ENCODE peak calls at places on chromosomes 3 and 15, in six cellular contexts. J, G, M, C, N and S are unnamed samples. For H3K4me1, the result is how much of the 10 kb centered on the place peaks cover.

GRCh38 chr3:107217161-107217560 is 160.1 kb upstream of the CCDC54 start:
- DNase-seq in G (no peak), N (no peak), C (no peak), M (no peak), J (no peak), S (no peak)

GRCh38 chr15:80710635-80711553 is 15.8 kb downstream of the ABHD17C start:
- DNase-seq in M (no peak), C (no peak), J (no peak), G (no peak), N (no peak), S (no peak)

GRCh38 chr3:194247350-194247740 is 103.8 kb downstream of the CPN2 start:
- DNase-seq in N (no peak), C (no peak), G (no peak), J (no peak), M (no peak), S (no peak)

GRCh38 chr3:72255736-72256559 is 471.0 kb upstream of the PROK2 start:
- DNase-seq in M (no peak), J (peak), G (no peak), N (peak), C (peak), S (peak)

GRCh38 chr15:66661432-66662096 is 40.5 kb upstream of the SMAD6 start:
- DNase-seq in G (peak), M (no peak), J (no peak), C (peak), N (peak), S (no peak)

GRCh38 chr3:99439892-99440291 is 198.5 kb upstream of the COL8A1 start:
- DNase-seq in G (no peak), J (no peak), C (no peak), N (no peak), M (peak), S (no peak)

GRCh38 chr15:64246364-64247189 is 83.8 kb upstream of the PPIB start:
- DNase-seq in J (no peak), N (no peak), M (no peak), G (no peak), C (no peak), S (no peak)

GRCh38 chr3:127036209-127037020 is 53.5 kb downstream of the PLXNA1 start:
- DNase-seq in J (no peak), C (peak), M (no peak), N (peak), G (no peak), S (peak)

GRCh38 chr15:35293353-35294130 is 208.4 kb upstream of the NANOGP8 start:
- DNase-seq in M (no peak), N (no peak), C (no peak), J (no peak), G (no peak), S (no peak)

GRCh38 chr3:48423883-48424695 is 5.8 kb downstream of the PLXNB1 start:
- DNase-seq in J (no peak), C (no peak), M (no peak), N (no peak), G (no peak), S (no peak)

GRCh38 chr15:70741677-70742293 is 21.6 kb downstream of the UACA start:
- DNase-seq in G (no peak), N (no peak), C (no peak), M (no peak), J (no peak), S (no peak)

GRCh38 chr3:43919067-43919466 is 228.3 kb downstream of the ABHD5 start:
- DNase-seq in G (no peak), N (no peak), J (no peak), M (no peak), C (no peak), S (no peak)

GRCh38 chr15:31977812-31978662 is 52.3 kb upstream of the CHRNA7 start:
- DNase-seq in G (peak), N (no peak), J (peak), C (peak), M (peak), S (no peak)

GRCh38 chr3:27900316-27900715 is 178.2 kb upstream of the EOMES start:
- DNase-seq in M (no peak), J (no peak), N (no peak), G (no peak), C (no peak), S (no peak)

DNA sequence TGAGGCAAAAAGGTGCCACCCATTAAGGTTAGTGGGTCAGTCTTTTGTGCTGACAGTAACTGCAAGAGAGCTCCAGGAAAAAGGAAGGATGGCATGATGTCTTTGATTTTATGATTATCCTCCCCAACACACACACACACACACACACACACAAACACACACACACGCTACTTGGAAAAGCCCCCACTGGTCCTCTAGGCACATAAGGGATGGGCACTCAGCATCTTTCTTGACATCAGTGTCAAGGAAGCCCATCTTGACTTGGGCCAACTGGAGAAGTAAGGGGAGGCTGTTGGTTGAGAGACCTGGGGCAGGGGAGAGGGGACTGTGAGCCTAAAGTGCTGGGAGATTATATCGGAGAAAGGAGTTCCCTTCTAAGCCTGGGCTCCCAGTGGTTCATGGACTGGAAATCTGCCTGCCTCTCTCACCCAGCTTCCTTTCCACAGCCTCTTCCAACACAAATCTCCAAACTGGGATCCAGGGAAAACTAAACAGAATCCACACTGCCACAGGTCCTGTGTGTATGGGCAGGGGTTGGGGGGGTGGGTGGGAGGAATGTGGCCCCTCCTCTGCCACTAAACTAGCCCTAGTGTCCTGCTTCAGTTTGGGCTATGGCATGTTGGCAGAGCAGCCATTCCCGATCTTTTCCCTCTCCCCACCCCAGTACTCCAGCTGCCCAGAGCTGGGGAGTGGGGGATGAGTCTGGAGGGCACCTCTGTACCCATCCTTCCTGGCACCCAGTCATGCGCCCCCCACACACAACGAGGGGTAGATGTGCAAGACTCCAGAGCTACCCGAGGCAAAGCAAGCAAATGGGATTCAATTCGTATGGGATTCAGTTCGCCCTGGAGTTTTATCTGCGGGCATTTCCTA is 1.6 kb downstream of the AMOTL2 start:
- DNase-seq in M (no peak), J (no peak), C (no peak), G (no peak), N (no peak), S (peak)
- H3K4me1 ChIP-seq in M (half or more), J (under half), C (half or more), G (half or more), N (half or more), S (half or more)

GRCh38 chr3:129555176-129555575 is 12.2 kb downstream of the H1-8 start:
- DNase-seq in J (no peak), N (no peak), G (no peak), C (no peak), M (no peak), S (no peak)

GRCh38 chr3:129555616-129556357 is 12.8 kb downstream of the H1-8 start:
- DNase-seq in G (no peak), C (no peak), M (no peak), N (no peak), J (no peak), S (no peak)

GRCh38 chr3:129553771-129554170 is 10.8 kb downstream of the H1-8 start:
- DNase-seq in C (no peak), N (no peak), M (no peak), J (no peak), G (no peak), S (no peak)

GRCh38 chr3:129553171-129553570 is 10.2 kb downstream of the H1-8 start:
- DNase-seq in G (no peak), C (no peak), J (no peak), N (no peak), M (no peak), S (peak)

DNA sequence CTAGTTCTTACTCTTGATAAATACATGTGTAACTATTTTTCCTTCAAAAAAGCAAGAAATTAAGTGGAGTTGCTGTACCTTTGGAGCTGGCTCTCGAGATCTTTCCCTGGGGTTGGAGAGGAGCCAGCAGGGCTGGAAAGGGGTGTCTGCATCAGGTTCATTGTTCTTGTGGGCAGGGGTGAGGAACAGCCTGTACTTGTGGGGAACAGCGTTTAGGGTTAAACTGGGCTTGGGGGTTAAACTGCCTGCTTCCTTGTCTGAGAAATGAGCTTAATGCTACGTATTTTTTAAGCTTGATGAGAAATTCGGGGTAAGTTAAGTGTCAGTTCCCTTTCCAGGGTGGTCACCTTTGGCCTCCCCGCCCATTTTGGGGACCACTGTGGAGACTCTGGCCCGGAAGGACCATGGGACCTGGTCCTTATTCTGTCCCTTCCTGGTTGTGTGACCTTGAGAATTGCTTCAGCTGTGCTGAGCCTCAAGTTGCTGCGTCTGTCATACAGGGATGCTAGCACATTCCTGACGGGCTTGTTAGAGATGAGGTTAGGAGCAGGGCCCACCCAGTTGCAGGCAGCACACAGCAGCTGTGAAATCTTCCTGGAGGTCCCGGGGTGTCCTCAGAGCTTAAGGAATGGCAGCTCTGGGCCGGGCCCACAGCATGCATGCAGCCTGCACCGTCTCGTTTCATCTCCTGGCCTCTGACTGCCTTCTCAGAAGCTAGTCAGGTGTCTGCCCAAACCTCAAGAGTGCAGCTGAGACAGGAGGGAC is 11.6 kb downstream of the H1-8 start:
- DNase-seq in C (no peak), G (no peak), J (no peak), N (no peak), M (peak), S (no peak)
- H3K4me1 ChIP-seq in C (half or more), G (half or more), J (under half), N (under half), M (under half), S (under half)

GRCh38 chr15:59292393-59292792 is 80.3 kb downstream of the MYO1E start:
- DNase-seq in C (no peak), J (no peak), G (no peak), M (peak), N (no peak), S (no peak)
- H3K4me1 ChIP-seq in C (half or more), J (under half), G (under half), M (under half), N (under half), S (under half)

GRCh38 chr3:156543043-156543555 is 11.8 kb downstream of the SSR3 start:
- DNase-seq in M (no peak), G (no peak), J (no peak), N (no peak), C (no peak), S (no peak)

GRCh38 chr3:156551261-156551660 is 3.7 kb downstream of the SSR3 start:
- DNase-seq in J (no peak), M (no peak), G (no peak), N (no peak), C (no peak), S (no peak)

GRCh38 chr3:156548041-156548687 is 6.8 kb downstream of the SSR3 start:
- DNase-seq in G (no peak), M (no peak), J (no peak), C (no peak), N (no peak), S (no peak)

GRCh38 chr3:156551746-156552145 is 3.2 kb downstream of the SSR3 start:
- DNase-seq in J (no peak), G (no peak), N (no peak), M (no peak), C (no peak), S (no peak)

GRCh38 chr3:156547637-156548036 is 7.3 kb downstream of the SSR3 start:
- DNase-seq in C (no peak), M (no peak), N (no peak), G (no peak), J (no peak), S (no peak)
- H3K4me1 ChIP-seq in C (half or more), M (under half), N (half or more), G (half or more), J (under half), S (half or more)

DNA sequence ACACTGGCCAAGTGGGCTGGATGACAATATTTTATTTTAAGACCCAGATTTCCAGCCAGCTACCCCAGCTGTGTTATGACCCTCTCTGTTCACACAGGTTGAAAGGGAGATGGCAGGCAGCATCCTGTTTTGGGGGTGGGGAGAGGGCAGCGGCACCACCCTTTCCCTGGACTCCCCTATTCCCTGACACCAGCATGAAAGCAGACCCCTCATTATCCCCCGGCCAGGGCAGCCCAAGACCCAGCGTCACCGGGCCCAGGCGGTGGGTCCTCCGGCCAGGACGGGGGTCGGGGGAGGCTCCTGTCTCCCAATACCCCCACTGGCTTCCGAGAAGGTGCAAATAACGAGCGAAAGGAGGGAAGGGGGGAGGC is 127.6 kb upstream of the MEF2A start:
- DNase-seq in N (no peak), J (no peak), C (no peak), G (peak), M (no peak), S (peak)
- H3K4me1 ChIP-seq in N (half or more), J (under half), C (half or more), G (half or more), M (under half), S (under half)

GRCh38 chr15:98671060-98672008 is 23.0 kb downstream of the IGF1R start:
- DNase-seq in G (no peak), J (no peak), C (no peak), N (no peak), M (peak), S (no peak)
- H3K4me1 ChIP-seq in G (half or more), J (under half), C (half or more), N (half or more), M (under half), S (half or more)

DNA sequence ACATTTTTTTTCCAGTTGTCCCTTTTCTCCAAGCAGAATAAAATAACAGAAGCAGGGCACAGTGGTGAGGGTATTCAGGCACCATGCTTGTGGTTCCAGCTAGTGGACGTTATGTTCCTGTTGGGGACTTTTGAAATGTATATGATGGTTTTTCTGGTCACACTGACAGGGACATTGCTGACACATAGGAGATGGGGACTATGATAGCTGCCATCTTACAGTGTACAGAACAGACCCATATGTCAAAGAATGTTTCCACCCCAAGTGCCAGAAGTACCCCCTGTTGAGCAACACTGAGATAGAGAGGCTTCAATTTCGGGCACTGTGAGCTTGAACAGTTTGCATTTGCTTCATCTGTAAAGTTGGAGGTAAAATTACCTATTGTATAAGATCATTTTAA is 38.6 kb downstream of the MCTP2 start:
- DNase-seq in G (no peak), M (no peak), N (no peak), J (no peak), C (no peak), S (no peak)
- H3K4me1 ChIP-seq in G (under half), M (under half), N (under half), J (under half), C (under half), S (under half)

GRCh38 chr3:172210355-172210754 is 171.0 kb downstream of the FNDC3B start:
- DNase-seq in J (no peak), G (no peak), C (no peak), M (no peak), N (no peak), S (no peak)

GRCh38 chr3:172213168-172213567 is 173.8 kb downstream of the FNDC3B start:
- DNase-seq in C (no peak), J (no peak), N (no peak), M (no peak), G (no peak), S (no peak)

GRCh38 chr3:172209333-172210321 is 170.2 kb downstream of the FNDC3B start:
- DNase-seq in N (no peak), J (no peak), G (peak), M (no peak), C (peak), S (peak)

GRCh38 chr3:172208586-172209332 is 169.4 kb downstream of the FNDC3B start:
- DNase-seq in N (no peak), C (no peak), M (peak), G (no peak), J (no peak), S (no peak)

GRCh38 chr3:172211123-172211522 is 171.7 kb downstream of the FNDC3B start:
- DNase-seq in G (no peak), C (no peak), N (no peak), M (no peak), J (no peak), S (no peak)
- H3K4me1 ChIP-seq in G (half or more), C (half or more), N (under half), M (under half), J (under half), S (half or more)

GRCh38 chr3:123019591-123019990 is 8.0 kb downstream of the SEMA5B start:
- DNase-seq in M (no peak), G (no peak), J (no peak), N (no peak), C (no peak), S (no peak)

GRCh38 chr3:123024056-123024455 is 3.5 kb downstream of the SEMA5B start:
- DNase-seq in C (no peak), M (no peak), J (no peak), N (no peak), G (no peak), S (no peak)

GRCh38 chr3:123021388-123021787 is 6.2 kb downstream of the SEMA5B start:
- DNase-seq in G (no peak), M (peak), J (no peak), C (no peak), N (no peak), S (no peak)

GRCh38 chr3:123020709-123021108 is 6.9 kb downstream of the SEMA5B start:
- DNase-seq in C (no peak), J (no peak), M (no peak), N (peak), G (no peak), S (no peak)

GRCh38 chr3:123021986-123022510 is 5.5 kb downstream of the SEMA5B start:
- DNase-seq in N (no peak), G (no peak), C (no peak), J (no peak), M (peak), S (no peak)
- H3K4me1 ChIP-seq in N (under half), G (under half), C (under half), J (under half), M (under half), S (under half)